ENCODE peak calls at places on chromosomes 7 and 10, in seven cellular contexts. K is IMR-90, B is H9, Q is mesendoderm, U is trophoblast cell, E is mesenchymal stem cell, F is H1. M is an unnamed sample.

GRCh38 chr7:101586078-101586941 is 42.8 kb downstream of the MYL10 start:
- DNase-seq in K (no peak), B (no peak), Q (peak), U (no peak), E (no peak), F (peak), M (no peak)

GRCh38 chr7:1755783-1756626 is 85.9 kb downstream of the ELFN1 start:
- DNase-seq in K (no peak), B (no peak), Q (no peak), U (no peak), E (no peak), F (peak), M (no peak)

GRCh38 chr7:116232402-116232749 is 22.0 kb downstream of the TES start:
- DNase-seq in K (peak), B (no peak), Q (no peak), U (no peak), E (peak), F (no peak), M (no peak)

GRCh38 chr10:89550509-89550908 is 15.1 kb upstream of the SLC16A12 start:
- DNase-seq in K (peak), B (no peak), Q (no peak), U (no peak), E (no peak), F (no peak), M (no peak)

GRCh38 chr10:44650576-44651394 is 260.4 kb upstream of the TMEM72 start:
- DNase-seq in K (no peak), B (no peak), Q (no peak), U (no peak), E (no peak), F (no peak), M (no peak)

GRCh38 chr7:116948934-116949333 is 4.4 kb upstream of the ST7 start:
- DNase-seq in K (no peak), B (no peak), Q (peak), U (no peak), E (no peak), F (no peak), M (no peak)

GRCh38 chr10:127889605-127890195 is 3.0 kb downstream of the CLRN3 start:
- DNase-seq in K (peak), B (no peak), Q (no peak), U (no peak), E (peak), F (peak), M (no peak)

GRCh38 chr7:95596183-95597135 is at the start of gene PDK4:
- DNase-seq in K (peak), B (peak), Q (peak), U (peak), E (peak), F (peak), M (peak)

GRCh38 chr10:28503114-28503513 is 29.8 kb upstream of the WAC start:
- DNase-seq in K (no peak), B (no peak), Q (no peak), U (no peak), E (no peak), F (no peak), M (no peak)

GRCh38 chr7:22597845-22598244 is 97.9 kb upstream of the STEAP1B start:
- DNase-seq in K (peak), B (no peak), Q (no peak), U (peak), E (peak), F (no peak), M (no peak)

GRCh38 chr7:156127166-156128134 is 315.2 kb upstream of the SHH start:
- DNase-seq in K (no peak), B (no peak), Q (peak), U (no peak), E (no peak), F (no peak), M (no peak)

GRCh38 chr10:46545861-46546590 is 10.4 kb downstream of the GPRIN2 start:
- DNase-seq in K (no peak), B (peak), Q (no peak), U (no peak), E (no peak), F (peak), M (no peak)

GRCh38 chr7:32335107-32335506 is 155.1 kb downstream of the LSM5 start:
- DNase-seq in K (peak), B (no peak), Q (no peak), U (no peak), E (peak), F (no peak), M (no peak)

GRCh38 chr10:92011560-92012214 is 88.1 kb downstream of the BTAF1 start:
- DNase-seq in K (peak), B (no peak), Q (peak), U (no peak), E (peak), F (no peak), M (no peak)

GRCh38 chr10:103748020-103748419 is 107.4 kb downstream of the SH3PXD2A start:
- DNase-seq in K (no peak), B (no peak), Q (no peak), U (no peak), E (no peak), F (no peak), M (no peak)

GRCh38 chr7:33186187-33186586 is 56.8 kb downstream of the BBS9 start:
- DNase-seq in K (peak), B (peak), Q (peak), U (no peak), E (peak), F (no peak), M (no peak)

GRCh38 chr7:29196971-29197370 is 2.4 kb downstream of the CHN2 start:
- DNase-seq in K (no peak), B (no peak), Q (peak), U (no peak), E (no peak), F (no peak), M (no peak)

GRCh38 chr7:132095111-132095765 is 481.0 kb downstream of the PLXNA4 start:
- DNase-seq in K (no peak), B (no peak), Q (no peak), U (no peak), E (no peak), F (no peak), M (no peak)

GRCh38 chr10:101090597-101090996 is 28.8 kb downstream of the KAZALD1 start:
- DNase-seq in K (no peak), B (no peak), Q (no peak), U (no peak), E (no peak), F (no peak), M (no peak)

GRCh38 chr7:24029068-24029467 is 254.9 kb upstream of the NPY start:
- DNase-seq in K (no peak), B (no peak), Q (no peak), U (no peak), E (no peak), F (no peak), M (no peak)

GRCh38 chr7:24039991-24040390 is 244.0 kb upstream of the NPY start:
- DNase-seq in K (no peak), B (no peak), Q (no peak), U (no peak), E (peak), F (no peak), M (no peak)

GRCh38 chr7:24038993-24039392 is 245.0 kb upstream of the NPY start:
- DNase-seq in K (no peak), B (no peak), Q (no peak), U (no peak), E (peak), F (no peak), M (no peak)

GRCh38 chr7:24035653-24036414 is 248.2 kb upstream of the NPY start:
- DNase-seq in K (no peak), B (no peak), Q (no peak), U (no peak), E (peak), F (no peak), M (no peak)

DNA sequence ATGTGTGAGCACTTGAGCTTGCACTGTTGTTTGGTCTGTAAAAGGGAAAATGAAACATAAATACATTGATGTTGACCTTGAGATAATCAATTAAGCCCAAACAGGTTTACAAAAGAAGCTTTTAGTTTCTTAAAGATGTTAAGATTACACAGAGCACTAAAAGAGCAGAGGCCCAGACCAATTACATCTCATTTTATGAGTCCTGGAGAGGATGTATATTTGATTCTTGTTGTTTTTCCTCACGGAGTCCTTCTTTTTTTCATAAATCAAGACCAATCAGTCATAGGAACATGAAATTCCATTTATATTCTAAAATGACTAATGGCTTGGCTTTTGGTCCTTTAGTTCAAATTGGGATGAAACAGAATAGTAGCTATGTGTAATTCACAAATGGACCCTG is 249.7 kb upstream of the NPY start:
- DNase-seq in K (no peak), B (no peak), Q (no peak), U (no peak), E (no peak), F (no peak), M (no peak)
- H3K4ac ChIP-seq in K (no peak), B (no peak), Q (no peak), U (no peak), E (no peak), F (no peak), M (no peak)

DNA sequence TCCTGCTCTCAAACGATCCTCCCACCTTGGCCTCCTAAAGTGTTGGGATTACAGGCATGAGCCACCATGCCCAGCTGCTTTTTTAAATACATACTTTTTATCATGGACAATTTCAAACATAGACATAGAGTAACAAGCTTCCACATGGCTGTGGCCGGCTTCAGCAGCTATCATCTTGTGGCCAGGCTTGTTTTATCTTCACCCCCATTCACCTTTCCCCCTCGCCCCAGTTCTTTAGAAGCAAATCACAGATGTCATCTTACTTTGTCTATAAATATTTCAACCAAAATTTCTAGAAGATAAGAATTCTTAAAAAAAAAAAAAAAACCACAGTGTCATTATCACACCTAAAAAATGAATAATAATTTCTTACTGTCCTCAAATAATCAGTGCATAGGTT is 5.9 kb downstream of the FOXK1 start:
- DNase-seq in K (no peak), B (no peak), Q (no peak), U (no peak), E (no peak), F (no peak), M (no peak)
- H2BK5ac ChIP-seq in K (no peak), B (no peak), Q (no peak), U (no peak), E (no peak), F (no peak), M (no peak)

DNA sequence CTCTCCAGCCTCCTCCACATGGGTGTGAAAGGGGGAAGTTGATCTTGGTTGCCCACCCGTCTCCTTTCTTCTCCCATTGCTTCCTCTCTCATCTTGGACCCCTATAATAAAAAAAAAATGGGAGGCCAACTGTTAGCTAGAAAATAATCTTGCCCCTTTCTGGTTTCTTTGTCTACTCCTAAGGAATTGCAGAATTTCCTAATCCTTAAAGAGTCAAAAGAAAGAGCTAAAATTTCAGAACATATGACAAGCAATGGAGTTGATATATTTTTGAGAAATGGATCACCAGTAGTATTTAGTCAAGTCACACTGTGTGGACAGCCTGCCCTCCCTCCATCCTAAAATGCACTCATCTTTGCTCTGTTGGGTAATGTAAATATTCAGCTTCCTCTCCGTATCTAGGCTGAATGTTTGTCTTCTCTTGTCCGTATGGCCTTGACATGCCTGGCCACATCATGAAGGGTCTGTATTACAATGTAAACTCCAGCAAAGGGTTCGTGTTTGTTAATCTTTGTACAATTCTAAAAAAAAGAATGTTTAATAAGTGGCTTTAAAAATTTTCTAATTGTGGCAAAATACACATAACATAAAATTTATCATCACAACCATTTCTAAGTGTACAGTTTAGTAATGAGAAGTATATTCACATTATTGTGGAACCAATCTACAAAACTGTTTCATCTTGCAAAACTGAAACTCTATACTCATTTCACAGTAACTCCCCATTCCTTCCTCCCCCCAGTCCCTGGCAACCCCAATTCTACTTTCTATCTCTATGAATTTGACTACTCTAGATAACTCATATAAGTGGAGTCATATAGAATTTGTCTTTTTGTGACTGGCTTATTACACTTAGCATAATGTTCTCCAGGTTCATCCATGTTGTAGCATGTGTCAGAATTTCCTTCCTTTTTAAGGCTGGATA is 71.5 kb downstream of the ZNF92 start:
- DNase-seq in K (no peak), B (no peak), Q (no peak), U (no peak), E (no peak), F (no peak), M (no peak)
- H3K4ac ChIP-seq in K (no peak), B (no peak), Q (no peak), U (no peak), E (no peak), F (no peak), M (no peak)

DNA sequence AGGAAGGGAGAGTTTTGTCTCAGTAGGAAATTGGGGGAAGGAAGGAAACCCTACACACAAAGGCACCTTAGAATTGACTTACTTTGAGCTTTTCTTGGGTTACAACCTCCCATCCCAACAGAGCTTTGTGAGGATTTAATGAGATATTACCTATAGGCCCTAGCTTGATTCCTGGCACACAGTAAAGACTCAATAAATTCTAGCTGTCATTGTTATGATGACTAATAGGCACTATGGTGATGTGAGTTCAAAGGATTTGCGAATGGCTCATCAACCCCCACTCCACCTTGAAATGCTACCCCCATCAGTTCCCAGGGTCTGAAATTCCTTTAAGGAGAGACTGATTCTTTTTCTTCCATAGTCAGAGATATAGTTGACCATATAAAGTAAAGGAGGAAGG is 67.9 kb upstream of the SMNDC1 start:
- DNase-seq in K (no peak), B (no peak), Q (no peak), U (no peak), E (no peak), F (no peak), M (no peak)
- H2BK5ac ChIP-seq in K (no peak), B (no peak), Q (no peak), U (no peak), E (no peak), F (no peak), M (no peak)